ENCODE peak calls at places on chromosomes 11 and 22, in nine cellular contexts. One of them, this sample, is unnamed. For H3K4me1, the result is how much of the 10 kb centered on the place peaks cover.

GRCh38 chr11:75429902-75430691 is 2.9 kb downstream of the KLHL35 start:
- DNase-seq in upper lobe of right lung: peak
- DNase-seq in MM.1S: no peak
- DNase-seq in stomach: peak
- DNase-seq in ovary: peak
- DNase-seq in cardiac muscle cell: peak
- DNase-seq in astrocyte: peak
- DNase-seq in suprapubic skin: no peak
- DNase-seq in tibial artery: peak
- DNase-seq in this sample: peak

GRCh38 chr11:61298663-61299244 is 3.6 kb upstream of the VWCE start:
- DNase-seq in upper lobe of right lung: no peak
- DNase-seq in MM.1S: no peak
- DNase-seq in stomach: no peak
- DNase-seq in ovary: no peak
- DNase-seq in cardiac muscle cell: no peak
- DNase-seq in astrocyte: no peak
- DNase-seq in suprapubic skin: no peak
- DNase-seq in tibial artery: no peak
- DNase-seq in this sample: no peak

GRCh38 chr22:28051787-28052356 is 132.8 kb upstream of the PITPNB start:
- DNase-seq in upper lobe of right lung: peak
- DNase-seq in MM.1S: no peak
- DNase-seq in stomach: peak
- DNase-seq in ovary: peak
- DNase-seq in cardiac muscle cell: peak
- DNase-seq in astrocyte: no peak
- DNase-seq in suprapubic skin: no peak
- DNase-seq in tibial artery: peak
- DNase-seq in this sample: peak

GRCh38 chr11:114892381-114893197 is 214.3 kb downstream of the NXPE2 start:
- DNase-seq in upper lobe of right lung: no peak
- DNase-seq in MM.1S: no peak
- DNase-seq in stomach: no peak
- DNase-seq in ovary: no peak
- DNase-seq in cardiac muscle cell: no peak
- DNase-seq in astrocyte: no peak
- DNase-seq in suprapubic skin: no peak
- DNase-seq in tibial artery: no peak
- DNase-seq in this sample: no peak

GRCh38 chr11:30254307-30255298 is 23.8 kb downstream of the FSHB start:
- DNase-seq in upper lobe of right lung: no peak
- DNase-seq in MM.1S: no peak
- DNase-seq in stomach: no peak
- DNase-seq in ovary: no peak
- DNase-seq in cardiac muscle cell: no peak
- DNase-seq in astrocyte: peak
- DNase-seq in suprapubic skin: no peak
- DNase-seq in tibial artery: no peak
- DNase-seq in this sample: no peak

GRCh38 chr22:50737728-50738648 is at the start of gene ACR:
- DNase-seq in upper lobe of right lung: peak
- DNase-seq in MM.1S: no peak
- DNase-seq in stomach: peak
- DNase-seq in ovary: peak
- DNase-seq in cardiac muscle cell: no peak
- DNase-seq in astrocyte: no peak
- DNase-seq in suprapubic skin: no peak
- DNase-seq in tibial artery: no peak
- DNase-seq in this sample: no peak

GRCh38 chr22:30636226-30637077 is 871 bp downstream of the SLC35E4 start:
- DNase-seq in upper lobe of right lung: no peak
- DNase-seq in MM.1S: no peak
- DNase-seq in stomach: peak
- DNase-seq in ovary: peak
- DNase-seq in cardiac muscle cell: no peak
- DNase-seq in astrocyte: peak
- DNase-seq in suprapubic skin: no peak
- DNase-seq in tibial artery: no peak
- DNase-seq in this sample: no peak

GRCh38 chr11:68146010-68146540 is 24.9 kb upstream of the CHKA start:
- DNase-seq in upper lobe of right lung: peak
- DNase-seq in MM.1S: no peak
- DNase-seq in stomach: peak
- DNase-seq in ovary: no peak
- DNase-seq in cardiac muscle cell: no peak
- DNase-seq in astrocyte: no peak
- DNase-seq in suprapubic skin: peak
- DNase-seq in tibial artery: peak
- DNase-seq in this sample: peak

GRCh38 chr11:67382481-67383136 is 9.2 kb upstream of the RAD9A start:
- DNase-seq in upper lobe of right lung: peak
- DNase-seq in MM.1S: peak
- DNase-seq in stomach: peak
- DNase-seq in ovary: peak
- DNase-seq in cardiac muscle cell: peak
- DNase-seq in astrocyte: no peak
- DNase-seq in suprapubic skin: peak
- DNase-seq in tibial artery: peak
- DNase-seq in this sample: peak

GRCh38 chr11:44179173-44179572 is 83.7 kb downstream of the EXT2 start:
- DNase-seq in upper lobe of right lung: no peak
- DNase-seq in MM.1S: no peak
- DNase-seq in stomach: no peak
- DNase-seq in ovary: no peak
- DNase-seq in cardiac muscle cell: no peak
- DNase-seq in astrocyte: peak
- DNase-seq in suprapubic skin: no peak
- DNase-seq in tibial artery: no peak
- DNase-seq in this sample: no peak

GRCh38 chr22:47515384-47516125 is 753.1 kb downstream of the TBC1D22A start:
- DNase-seq in upper lobe of right lung: no peak
- DNase-seq in MM.1S: peak
- DNase-seq in stomach: no peak
- DNase-seq in ovary: no peak
- DNase-seq in cardiac muscle cell: no peak
- DNase-seq in astrocyte: no peak
- DNase-seq in suprapubic skin: no peak
- DNase-seq in tibial artery: no peak
- DNase-seq in this sample: no peak

GRCh38 chr11:116364357-116364756 is 408.4 kb downstream of the BUD13 start:
- DNase-seq in upper lobe of right lung: no peak
- DNase-seq in MM.1S: peak
- DNase-seq in stomach: no peak
- DNase-seq in ovary: no peak
- DNase-seq in cardiac muscle cell: no peak
- DNase-seq in astrocyte: no peak
- DNase-seq in suprapubic skin: no peak
- DNase-seq in tibial artery: no peak
- DNase-seq in this sample: no peak

GRCh38 chr11:61616443-61616842 is 35.6 kb upstream of the SYT7 start:
- DNase-seq in upper lobe of right lung: no peak
- DNase-seq in MM.1S: no peak
- DNase-seq in stomach: no peak
- DNase-seq in ovary: no peak
- DNase-seq in cardiac muscle cell: no peak
- DNase-seq in astrocyte: peak
- DNase-seq in suprapubic skin: no peak
- DNase-seq in tibial artery: no peak
- DNase-seq in this sample: no peak

GRCh38 chr22:35540600-35541253 is at the start of gene RASD2:
- DNase-seq in upper lobe of right lung: no peak
- DNase-seq in MM.1S: peak
- DNase-seq in stomach: no peak
- DNase-seq in ovary: no peak
- DNase-seq in cardiac muscle cell: peak
- DNase-seq in astrocyte: no peak
- DNase-seq in suprapubic skin: no peak
- DNase-seq in tibial artery: no peak
- DNase-seq in this sample: peak

GRCh38 chr11:112300094-112300786 is 39.6 kb upstream of the PLET1 start:
- DNase-seq in upper lobe of right lung: no peak
- DNase-seq in MM.1S: no peak
- DNase-seq in stomach: no peak
- DNase-seq in ovary: no peak
- DNase-seq in cardiac muscle cell: no peak
- DNase-seq in astrocyte: no peak
- DNase-seq in suprapubic skin: no peak
- DNase-seq in tibial artery: no peak
- DNase-seq in this sample: no peak

GRCh38 chr11:117096140-117096972 is 1.9 kb downstream of the SIK3 start:
- DNase-seq in upper lobe of right lung: no peak
- DNase-seq in MM.1S: peak
- DNase-seq in stomach: no peak
- DNase-seq in ovary: no peak
- DNase-seq in cardiac muscle cell: peak
- DNase-seq in astrocyte: no peak
- DNase-seq in suprapubic skin: no peak
- DNase-seq in tibial artery: no peak
- DNase-seq in this sample: no peak

GRCh38 chr11:131331546-131331945 is 38.9 kb upstream of the NTM start:
- DNase-seq in upper lobe of right lung: no peak
- DNase-seq in MM.1S: no peak
- DNase-seq in stomach: no peak
- DNase-seq in ovary: no peak
- DNase-seq in cardiac muscle cell: peak
- DNase-seq in astrocyte: no peak
- DNase-seq in suprapubic skin: no peak
- DNase-seq in tibial artery: no peak
- DNase-seq in this sample: no peak

GRCh38 chr22:37165066-37165465 is 15.3 kb upstream of the IL2RB start:
- DNase-seq in upper lobe of right lung: peak
- DNase-seq in MM.1S: no peak
- DNase-seq in stomach: no peak
- DNase-seq in ovary: no peak
- DNase-seq in cardiac muscle cell: no peak
- DNase-seq in astrocyte: no peak
- DNase-seq in suprapubic skin: no peak
- DNase-seq in tibial artery: no peak
- DNase-seq in this sample: no peak

GRCh38 chr22:38432264-38432663 is 22.7 kb downstream of the KCNJ4 start:
- DNase-seq in upper lobe of right lung: no peak
- DNase-seq in MM.1S: no peak
- DNase-seq in stomach: no peak
- DNase-seq in ovary: no peak
- DNase-seq in cardiac muscle cell: no peak
- DNase-seq in astrocyte: peak
- DNase-seq in suprapubic skin: no peak
- DNase-seq in tibial artery: no peak
- DNase-seq in this sample: no peak
- TF ChIP-seq CTCF in upper lobe of right lung: no peak
- TF ChIP-seq CTCF in MM.1S: no peak
- TF ChIP-seq CTCF in stomach: no peak
- TF ChIP-seq CTCF in ovary: no peak
- TF ChIP-seq CTCF in cardiac muscle cell: no peak
- TF ChIP-seq CTCF in astrocyte: no peak
- TF ChIP-seq CTCF in suprapubic skin: no peak
- TF ChIP-seq CTCF in tibial artery: no peak
- TF ChIP-seq CTCF in this sample: no peak

DNA sequence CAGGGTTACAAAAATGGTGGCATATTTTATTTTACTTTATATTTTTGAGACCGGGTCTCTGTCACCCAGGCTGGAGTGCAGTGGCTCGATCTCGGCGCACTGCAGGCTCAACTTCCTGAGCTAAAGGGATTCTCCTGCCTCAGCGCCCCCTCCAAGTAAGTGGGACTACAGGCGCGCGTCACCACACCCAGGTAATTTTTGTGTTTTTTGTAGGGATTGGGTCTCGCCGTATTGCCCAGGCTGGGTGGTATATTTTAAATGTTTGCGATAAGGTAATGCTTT is 652 bp upstream of the FOSL1 start:
- DNase-seq in upper lobe of right lung: no peak
- DNase-seq in MM.1S: no peak
- DNase-seq in stomach: no peak
- DNase-seq in ovary: no peak
- DNase-seq in cardiac muscle cell: no peak
- DNase-seq in astrocyte: no peak
- DNase-seq in suprapubic skin: no peak
- DNase-seq in tibial artery: no peak
- DNase-seq in this sample: no peak
- H3K4me1 ChIP-seq in upper lobe of right lung: under half
- H3K4me1 ChIP-seq in MM.1S: under half
- H3K4me1 ChIP-seq in stomach: under half
- H3K4me1 ChIP-seq in ovary: under half
- H3K4me1 ChIP-seq in cardiac muscle cell: under half
- H3K4me1 ChIP-seq in astrocyte: under half
- H3K4me1 ChIP-seq in suprapubic skin: under half
- H3K4me1 ChIP-seq in tibial artery: under half
- H3K4me1 ChIP-seq in this sample: under half

DNA sequence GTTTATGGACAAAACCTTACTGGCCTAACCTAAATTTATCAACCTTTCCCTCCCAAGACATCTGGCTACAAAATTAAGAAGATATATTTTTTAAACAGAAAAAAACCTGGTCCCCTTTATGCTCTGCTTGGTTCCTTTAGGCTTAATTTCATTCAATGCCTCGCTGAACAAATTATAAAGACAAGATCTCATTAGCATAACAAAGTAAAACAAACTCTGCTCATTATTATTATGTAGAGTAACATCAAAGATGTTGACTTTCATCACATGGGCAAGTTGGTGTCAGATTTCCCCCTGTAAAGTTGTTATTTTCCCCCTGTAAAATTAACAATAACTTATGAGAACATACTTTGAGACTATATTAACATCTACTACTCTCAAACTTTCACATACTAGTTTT is 11.0 kb downstream of the RRAS2 start:
- DNase-seq in upper lobe of right lung: no peak
- DNase-seq in MM.1S: no peak
- DNase-seq in stomach: no peak
- DNase-seq in ovary: no peak
- DNase-seq in cardiac muscle cell: no peak
- DNase-seq in astrocyte: no peak
- DNase-seq in suprapubic skin: no peak
- DNase-seq in tibial artery: no peak
- DNase-seq in this sample: no peak
- H3K4me3 ChIP-seq in upper lobe of right lung: no peak
- H3K4me3 ChIP-seq in MM.1S: no peak
- H3K4me3 ChIP-seq in stomach: no peak
- H3K4me3 ChIP-seq in ovary: no peak
- H3K4me3 ChIP-seq in cardiac muscle cell: no peak
- H3K4me3 ChIP-seq in astrocyte: no peak
- H3K4me3 ChIP-seq in suprapubic skin: no peak
- H3K4me3 ChIP-seq in tibial artery: no peak
- H3K4me3 ChIP-seq in this sample: no peak

DNA sequence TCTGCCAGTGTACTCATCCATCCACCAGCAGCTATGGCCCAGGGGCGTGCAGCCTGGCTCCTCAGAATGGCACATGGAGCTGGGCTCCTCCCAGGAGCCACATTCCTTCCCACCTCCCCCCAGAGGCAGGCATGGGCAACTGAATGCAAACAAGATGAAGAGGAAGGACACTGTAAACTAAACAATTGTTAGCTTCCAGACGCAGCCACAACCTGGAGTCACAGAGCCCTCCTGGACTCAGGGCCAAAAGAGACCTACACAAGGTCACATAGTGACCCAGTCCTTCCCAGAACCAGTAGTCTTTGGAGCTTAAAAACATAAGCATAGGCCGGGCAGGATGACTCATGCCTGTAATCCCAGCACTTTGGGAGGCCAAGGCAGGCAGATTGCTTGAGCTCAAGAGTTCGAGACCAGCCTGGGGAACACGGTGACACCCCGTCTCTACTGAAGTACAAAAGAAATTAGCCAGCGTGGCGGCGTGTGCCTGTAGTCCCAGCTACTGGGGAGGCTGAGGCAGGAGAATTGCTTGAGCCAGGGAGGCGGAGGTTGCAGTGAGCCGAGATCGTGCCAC is 30.7 kb upstream of the CLDN5 start:
- DNase-seq in upper lobe of right lung: no peak
- DNase-seq in MM.1S: no peak
- DNase-seq in stomach: no peak
- DNase-seq in ovary: no peak
- DNase-seq in cardiac muscle cell: peak
- DNase-seq in astrocyte: no peak
- DNase-seq in suprapubic skin: peak
- DNase-seq in tibial artery: no peak
- DNase-seq in this sample: peak
- TF ChIP-seq CTCF in upper lobe of right lung: peak
- TF ChIP-seq CTCF in MM.1S: no peak
- TF ChIP-seq CTCF in stomach: no peak
- TF ChIP-seq CTCF in ovary: no peak
- TF ChIP-seq CTCF in cardiac muscle cell: peak
- TF ChIP-seq CTCF in astrocyte: peak
- TF ChIP-seq CTCF in suprapubic skin: no peak
- TF ChIP-seq CTCF in tibial artery: no peak
- TF ChIP-seq CTCF in this sample: no peak